ENCODE peak calls at places on chromosomes 6 and 20, in five cellular contexts. T is NCI-H1105 treated with DMSO at 0.1 percent for 48 hours; I is RPMI7951; R is activated T-helper 9 cell treated with anti-CD3 and anti-CD28 coated beads, Interleukin-2, amount 50 U/mL, for 16 hours; L is cardiac fibroblast. N is an unnamed sample.

GRCh38 chr20:57399587-57400261 is 8.5 kb downstream of the RBM38 start:
- DNase-seq in T (no peak), I (peak; percentile 30), R (peak; percentile 26), L (no peak), N (no peak)

GRCh38 chr6:47573109-47573508 is 95.5 kb downstream of the CD2AP start:
- DNase-seq in T (no peak), I (no peak), R (no peak), L (no peak), N (no peak)

GRCh38 chr6:125699591-125699990 is 49.8 kb upstream of the HEY2 start:
- DNase-seq in T (no peak), I (no peak), R (no peak), L (no peak), N (no peak)

GRCh38 chr6:2072450-2072849 is 173.0 kb downstream of the GMDS start:
- DNase-seq in T (no peak), I (no peak), R (no peak), L (peak; percentile 17), N (no peak)

GRCh38 chr6:16239090-16239797 is 857 bp downstream of the GMPR start:
- DNase-seq in T (peak; percentile 24), I (peak; percentile 66), R (no peak), L (peak; percentile 39), N (no peak)

GRCh38 chr6:83615025-83615999 is 93.6 kb downstream of the SNAP91 start:
- DNase-seq in T (peak; percentile 58), I (peak; percentile 39), R (no peak), L (peak; percentile 59), N (peak; percentile 28)

GRCh38 chr20:7841291-7841966 is 98.8 kb downstream of the HAO1 start:
- DNase-seq in T (no peak), I (peak; percentile 78), R (no peak), L (peak; percentile 49), N (no peak)

GRCh38 chr6:138377844-138378243 is at the start of gene SMIM28:
- DNase-seq in T (peak; percentile 81), I (no peak), R (no peak), L (no peak), N (no peak)

GRCh38 chr6:6752129-6752528 is 163.6 kb downstream of the LY86 start:
- DNase-seq in T (no peak), I (no peak), R (no peak), L (peak; percentile 62), N (no peak)

N was measured in HuH-7.